ENCODE peak calls at places on chromosomes 1 and 21, in nine cellular contexts. P, I, O, L, F, Q, S, G and U are unnamed samples.

GRCh38 chr1:36123357-36123756 is 1.7 kb downstream of the COL8A2 start:
- DNase-seq in Q (peak; percentile 33), I (no peak), L (no peak), O (no peak), P (no peak), F (no peak), S (no peak), G (no peak), U (no peak)

GRCh38 chr1:224081604-224082003 is 32.3 kb upstream of the FBXO28 start:
- DNase-seq in Q (no peak), L (no peak), I (peak; percentile 40), G (no peak), F (no peak), P (no peak), O (no peak), S (no peak), U (no peak)

GRCh38 chr21:33816148-33816547 is 99.5 kb downstream of the ATP5PO start:
- DNase-seq in S (no peak), O (no peak), P (no peak), G (no peak), L (no peak), F (no peak), Q (no peak), I (no peak), U (no peak)

GRCh38 chr21:34639882-34640788 is 25.2 kb upstream of the RCAN1 start:
- DNase-seq in L (no peak), Q (peak; percentile 66), S (no peak), O (no peak), I (no peak), F (no peak), G (no peak), P (no peak), U (no peak)

GRCh38 chr1:181099152-181100014 is 10.9 kb downstream of the IER5 start:
- DNase-seq in P (peak; percentile 42), L (no peak), S (no peak), Q (peak; percentile 95), F (no peak), G (peak; percentile 98), O (peak; percentile 62), I (no peak), U (no peak)

GRCh38 chr1:231969078-231969477 is 342.5 kb downstream of the DISC1 start:
- DNase-seq in G (no peak), O (no peak), S (no peak), F (no peak), Q (no peak), L (no peak), P (no peak), I (no peak), U (no peak)

GRCh38 chr1:178093150-178093957 is 550 bp upstream of the RASAL2 start:
- DNase-seq in L (no peak), Q (peak; percentile 27), I (peak; percentile 96), O (peak; percentile 98), S (peak; percentile 94), G (peak; percentile 93), F (peak; percentile 5), P (peak; percentile 97), U (peak; percentile 91)

GRCh38 chr1:22024485-22025367 is 23.3 kb downstream of the CELA3A start:
- DNase-seq in G (peak; percentile 83), I (no peak), O (peak; percentile 90), P (peak; percentile 55), L (peak; percentile 53), S (peak; percentile 51), Q (no peak), F (peak; percentile 63), U (peak; percentile 70)

GRCh38 chr1:160205974-160206369 is 788 bp downstream of the PEA15 start:
- DNase-seq in G (peak; percentile 65), O (peak; percentile 43), P (peak; percentile 57), S (peak; percentile 33), F (no peak), L (no peak), Q (no peak), I (peak; percentile 54), U (peak; percentile 47)

GRCh38 chr1:30795026-30795425 is 37.5 kb upstream of the LAPTM5 start:
- DNase-seq in Q (no peak), F (no peak), O (peak; percentile 37), G (no peak), P (no peak), L (no peak), I (no peak), S (no peak), U (no peak)

GRCh38 chr1:84780000-84780716 is 89.9 kb upstream of the SSX2IP start:
- DNase-seq in Q (no peak), I (no peak), G (peak; percentile 44), L (no peak), F (no peak), P (no peak), O (peak; percentile 58), S (no peak), U (no peak)

GRCh38 chr1:183417691-183418491 is at the start of gene NMNAT2:
- DNase-seq in P (peak; percentile 66), G (no peak), F (no peak), I (peak; percentile 39), L (no peak), O (peak; percentile 10), S (peak; percentile 37), Q (no peak), U (no peak)

GRCh38 chr1:193270996-193271395 is 84.6 kb upstream of the B3GALT2 start:
- DNase-seq in I (no peak), G (peak; percentile 81), P (no peak), L (no peak), O (peak; percentile 42), Q (peak; percentile 35), F (no peak), S (no peak), U (no peak)

GRCh38 chr1:97364086-97364485 is 556.7 kb downstream of the DPYD start:
- DNase-seq in P (no peak), Q (no peak), I (no peak), O (peak; percentile 45), F (no peak), G (peak; percentile 59), S (no peak), L (no peak), U (no peak)

GRCh38 chr1:46466477-46467182 is 23.0 kb upstream of the DMBX1 start:
- DNase-seq in L (no peak), P (no peak), F (no peak), S (peak; percentile 55), G (no peak), I (peak; percentile 10), O (peak; percentile 10), Q (no peak), U (no peak)

GRCh38 chr1:32353886-32354570 is 8.3 kb downstream of the FAM229A start:
- DNase-seq in Q (no peak), F (no peak), I (no peak), O (peak; percentile 96), S (peak; percentile 36), L (no peak), G (no peak), P (no peak), U (no peak)

GRCh38 chr1:232627645-232628334 is 2.1 kb downstream of the SIPA1L2 start:
- DNase-seq in S (no peak), O (peak; percentile 30), Q (no peak), L (no peak), G (peak; percentile 70), P (no peak), F (no peak), I (peak; percentile 40), U (no peak)

GRCh38 chr1:41455479-41456271 is 28.8 kb downstream of the EDN2 start:
- DNase-seq in O (peak; percentile 46), S (no peak), G (peak; percentile 83), Q (no peak), L (no peak), F (no peak), P (no peak), I (no peak), U (peak; percentile 55)

GRCh38 chr21:40254540-40255455 is 387.6 kb downstream of the PCP4 start:
- DNase-seq in P (no peak), G (peak; percentile 84), L (no peak), Q (no peak), F (no peak), I (no peak), O (no peak), S (no peak), U (no peak)